ENCODE peak calls at places on chromosomes 3 and 15, in nine cellular contexts. Y is A549; A is AG04450; W is endodermal cell; U is GM23248; N is stomach; E is effector memory CD4-positive, alpha-beta T cell; H is IMR-90; T is iPS DF 6.9. O is an unnamed sample.

GRCh38 chr3:5038243-5038642 is 59.0 kb downstream of the BHLHE40 start:
- DNase-seq in A (no peak), H (no peak), T (no peak), N (no peak), E (no peak), Y (no peak), U (peak; percentile 36), W (no peak), O (no peak)

GRCh38 chr15:67691450-67691849 is 133.9 kb upstream of the SKOR1 start:
- DNase-seq in E (no peak), U (no peak), W (no peak), H (no peak), Y (no peak), T (no peak), A (no peak), N (no peak), O (no peak)

GRCh38 chr15:66080791-66081475 is 172.6 kb downstream of the MEGF11 start:
- DNase-seq in W (peak; percentile 86), H (peak; percentile 58), A (peak; percentile 30), T (no peak), N (no peak), E (no peak), U (peak; percentile 86), Y (peak; percentile 40), O (no peak)

GRCh38 chr3:134852893-134853351 is 57.9 kb downstream of the EPHB1 start:
- DNase-seq in Y (no peak), A (no peak), N (no peak), U (no peak), W (no peak), H (no peak), E (no peak), T (no peak), O (peak; percentile 35)

GRCh38 chr3:169929830-169930519 is 18.6 kb downstream of the SAMD7 start:
- DNase-seq in T (no peak), E (no peak), N (no peak), U (no peak), H (no peak), A (no peak), W (no peak), Y (no peak), O (no peak)

GRCh38 chr15:88472225-88472624 is 4.7 kb downstream of the MRPS11 start:
- DNase-seq in W (no peak), U (no peak), H (no peak), A (no peak), Y (no peak), E (no peak), T (no peak), N (no peak), O (no peak)

GRCh38 chr3:64957639-64958038 is 269.8 kb upstream of the ADAMTS9 start:
- DNase-seq in H (no peak), N (no peak), E (no peak), T (no peak), W (no peak), A (no peak), Y (no peak), U (peak; percentile 3), O (no peak)

GRCh38 chr3:187999821-188000220 is 154.1 kb upstream of the LPP start:
- DNase-seq in Y (no peak), H (no peak), T (no peak), E (peak; percentile 23), A (no peak), W (no peak), U (no peak), N (no peak), O (no peak)

GRCh38 chr3:67509471-67510075 is 144.8 kb downstream of the SUCLG2 start:
- DNase-seq in E (no peak), N (no peak), T (no peak), Y (no peak), H (peak; percentile 6), A (no peak), U (peak; percentile 52), W (no peak), O (no peak)

GRCh38 chr3:128385080-128385832 is 81.4 kb downstream of the DNAJB8 start:
- DNase-seq in E (no peak), Y (no peak), U (peak; percentile 89), A (peak; percentile 15), W (no peak), N (peak; percentile 77), T (no peak), H (peak; percentile 73), O (peak; percentile 81)

GRCh38 chr3:119296723-119297122 is 2.5 kb downstream of the ARHGAP31 start:
- DNase-seq in E (no peak), A (no peak), H (no peak), Y (no peak), N (no peak), U (peak; percentile 20), W (no peak), T (no peak), O (no peak)
- H3K4me3 ChIP-seq in E (peak overlapping the region; percentile 0), A (no peak overlapping the region), H (no peak overlapping the region), Y (no peak overlapping the region), N (peak overlapping the region; percentile 78), U (peak overlapping the region; percentile 93), W (peak overlapping the region; percentile 85), T (no peak overlapping the region), O (peak overlapping the region; percentile 97)

GRCh38 chr3:181698263-181698944 is 13.3 kb upstream of the SOX2 start:
- DNase-seq in W (peak; percentile 63), T (no peak), H (no peak), E (no peak), N (no peak), Y (no peak), A (no peak), U (no peak), O (no peak)

GRCh38 chr3:181696641-181697230 is 15.0 kb upstream of the SOX2 start:
- DNase-seq in W (no peak), U (no peak), N (no peak), Y (no peak), H (no peak), T (no peak), A (no peak), E (no peak), O (no peak)

GRCh38 chr3:181694805-181695660 is 16.7 kb upstream of the SOX2 start:
- DNase-seq in T (no peak), W (peak; percentile 91), Y (no peak), H (no peak), N (peak; percentile 47), U (peak; percentile 20), E (no peak), A (no peak), O (no peak)

GRCh38 chr3:181693280-181693679 is 18.4 kb upstream of the SOX2 start:
- DNase-seq in W (no peak), A (no peak), U (no peak), E (no peak), T (no peak), N (no peak), Y (no peak), H (no peak), O (no peak)

GRCh38 chr3:181695661-181696491 is 15.8 kb upstream of the SOX2 start:
- DNase-seq in H (no peak), A (no peak), T (no peak), Y (no peak), E (no peak), U (peak; percentile 17), W (peak; percentile 70), N (peak; percentile 38), O (no peak)
- H3K27ac ChIP-seq in H (no peak overlapping the region), A (no peak overlapping the region), T (no peak overlapping the region), Y (no peak overlapping the region), E (no peak overlapping the region), U (no peak overlapping the region), W (no peak overlapping the region), N (peak overlapping the region; percentile 67), O (no peak overlapping the region)

GRCh38 chr15:33454996-33455395 is 144.2 kb downstream of the RYR3 start:
- DNase-seq in T (no peak), H (no peak), N (no peak), W (no peak), E (no peak), Y (no peak), A (no peak), U (no peak), O (no peak)
- H3K4me3 ChIP-seq in T (no peak overlapping the region), H (no peak overlapping the region), N (no peak overlapping the region), W (no peak overlapping the region), E (no peak overlapping the region), Y (no peak overlapping the region), A (no peak overlapping the region), U (no peak overlapping the region), O (no peak overlapping the region)

GRCh38 chr15:35755237-35755802 is 209.4 kb upstream of the DPH6 start:
- DNase-seq in H (no peak), A (no peak), N (no peak), T (no peak), U (no peak), E (no peak), W (no peak), Y (no peak), O (no peak)

GRCh38 chr15:35751421-35752133 is 205.6 kb upstream of the DPH6 start:
- DNase-seq in W (peak; percentile 92), N (peak; percentile 73), A (peak; percentile 51), T (peak; percentile 84), E (no peak), Y (peak; percentile 68), H (peak; percentile 78), U (peak; percentile 71), O (no peak)

GRCh38 chr15:35756588-35756987 is 210.6 kb upstream of the DPH6 start:
- DNase-seq in H (no peak), N (no peak), E (no peak), Y (no peak), U (no peak), A (no peak), W (no peak), T (no peak), O (no peak)

GRCh38 chr15:35752134-35752466 is 206.1 kb upstream of the DPH6 start:
- DNase-seq in W (no peak), H (no peak), Y (no peak), T (no peak), E (no peak), U (no peak), N (no peak), A (no peak), O (no peak)

DNA sequence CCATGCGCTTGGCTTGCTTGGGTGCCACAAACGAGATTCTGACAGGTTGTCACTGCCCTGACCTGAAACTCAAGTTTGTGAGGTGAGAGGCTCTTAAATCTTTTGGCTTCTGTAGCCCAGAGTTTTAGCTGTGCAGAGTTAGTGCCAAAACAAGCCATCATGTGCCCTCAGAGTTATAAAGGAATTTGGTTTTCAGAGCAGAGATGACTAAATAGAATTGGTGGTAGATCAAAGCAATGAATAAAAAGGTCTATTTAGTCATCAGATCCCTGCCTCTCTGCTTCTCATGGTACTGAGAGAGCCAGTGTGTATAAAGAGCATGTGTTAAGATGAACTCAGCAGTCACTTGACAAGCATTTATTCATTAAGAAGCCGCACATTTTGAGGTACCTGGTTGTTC is 207.5 kb upstream of the DPH6 start:
- DNase-seq in Y (no peak), W (no peak), T (no peak), E (no peak), H (peak; percentile 68), U (peak; percentile 83), N (no peak), A (peak; percentile 6), O (no peak)
- H3K27ac ChIP-seq in Y (no peak overlapping the region), W (no peak overlapping the region), T (no peak overlapping the region), E (no peak overlapping the region), H (no peak overlapping the region), U (no peak overlapping the region), N (no peak overlapping the region), A (no peak overlapping the region), O (peak overlapping the region; percentile 17)

DNA sequence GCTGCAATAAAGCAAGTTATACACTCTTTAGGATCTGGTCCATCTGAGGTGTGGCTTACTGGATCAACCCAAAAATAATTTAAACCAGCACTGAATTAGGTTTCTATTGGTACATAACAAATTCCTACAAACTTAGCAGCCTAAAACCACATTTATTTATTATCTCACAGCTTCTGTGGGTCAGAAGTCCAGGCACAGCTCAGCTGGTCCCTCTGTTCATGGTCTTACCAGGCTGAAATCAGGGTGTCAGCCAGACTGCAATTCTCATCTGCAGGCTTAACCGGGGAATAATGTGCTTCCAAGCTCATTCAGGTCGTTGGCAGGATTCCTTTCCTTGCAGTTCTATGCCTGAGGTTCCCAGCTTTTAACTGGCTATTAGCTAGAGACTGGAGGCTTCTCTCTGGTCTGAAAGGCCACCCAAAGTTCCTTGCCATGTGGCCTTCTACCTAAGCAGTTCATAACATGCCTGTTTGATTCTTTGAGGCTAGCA is 477.4 kb upstream of the WNT5A start:
- DNase-seq in U (no peak), A (no peak), E (no peak), Y (no peak), W (no peak), N (no peak), H (no peak), T (no peak), O (no peak)
- H3K4me3 ChIP-seq in U (no peak overlapping the region), A (no peak overlapping the region), E (no peak overlapping the region), Y (no peak overlapping the region), W (no peak overlapping the region), N (no peak overlapping the region), H (no peak overlapping the region), T (no peak overlapping the region), O (no peak overlapping the region)

O was measured in coronary artery.